ENCODE peak calls at places on chromosomes 12 and 14, in nine cellular contexts. One of them, this sample, is unnamed.

GRCh38 chr14:35989736-35990135 is 163.6 kb downstream of the BRMS1L start:
- DNase-seq in IMR-90: no peak
- DNase-seq in esophagus squamous epithelium: no peak
- DNase-seq in ovary: no peak
- DNase-seq in HCT116: no peak
- DNase-seq in GM12892: no peak
- DNase-seq in stomach: no peak
- DNase-seq in breast epithelium: no peak
- DNase-seq in A549: no peak
- DNase-seq in this sample: no peak

GRCh38 chr12:15532364-15532977 is 210.2 kb downstream of the PTPRO start:
- DNase-seq in esophagus squamous epithelium: no peak
- DNase-seq in A549: peak
- DNase-seq in ovary: no peak
- DNase-seq in breast epithelium: no peak
- DNase-seq in GM12892: no peak
- DNase-seq in IMR-90: peak
- DNase-seq in HCT116: peak
- DNase-seq in stomach: no peak
- DNase-seq in this sample: peak

GRCh38 chr14:83548061-83548839 is 1981.7 kb upstream of the FLRT2 start:
- DNase-seq in GM12892: no peak
- DNase-seq in esophagus squamous epithelium: no peak
- DNase-seq in A549: no peak
- DNase-seq in ovary: no peak
- DNase-seq in breast epithelium: no peak
- DNase-seq in stomach: no peak
- DNase-seq in HCT116: no peak
- DNase-seq in IMR-90: peak
- DNase-seq in this sample: no peak

GRCh38 chr12:27233814-27234213 is 10.3 kb upstream of the STK38L start:
- DNase-seq in IMR-90: no peak
- DNase-seq in esophagus squamous epithelium: no peak
- DNase-seq in HCT116: no peak
- DNase-seq in ovary: no peak
- DNase-seq in A549: no peak
- DNase-seq in breast epithelium: no peak
- DNase-seq in GM12892: no peak
- DNase-seq in stomach: no peak
- DNase-seq in this sample: no peak

GRCh38 chr12:129241852-129242251 is 388.6 kb downstream of the GLT1D1 start:
- DNase-seq in esophagus squamous epithelium: no peak
- DNase-seq in GM12892: no peak
- DNase-seq in IMR-90: no peak
- DNase-seq in breast epithelium: no peak
- DNase-seq in ovary: no peak
- DNase-seq in A549: no peak
- DNase-seq in stomach: no peak
- DNase-seq in HCT116: no peak
- DNase-seq in this sample: no peak

GRCh38 chr12:49644620-49644994 is 21.2 kb downstream of the PRPF40B start:
- DNase-seq in IMR-90: peak
- DNase-seq in GM12892: peak
- DNase-seq in ovary: peak
- DNase-seq in A549: peak
- DNase-seq in HCT116: peak
- DNase-seq in stomach: peak
- DNase-seq in esophagus squamous epithelium: no peak
- DNase-seq in breast epithelium: peak
- DNase-seq in this sample: peak

GRCh38 chr12:96416033-96416790 is 16.0 kb upstream of the CDK17 start:
- DNase-seq in stomach: no peak
- DNase-seq in HCT116: no peak
- DNase-seq in ovary: no peak
- DNase-seq in GM12892: no peak
- DNase-seq in IMR-90: peak
- DNase-seq in A549: no peak
- DNase-seq in esophagus squamous epithelium: no peak
- DNase-seq in breast epithelium: no peak
- DNase-seq in this sample: no peak

GRCh38 chr12:106601031-106601430 is 18.2 kb downstream of the RFX4 start:
- DNase-seq in ovary: no peak
- DNase-seq in A549: no peak
- DNase-seq in GM12892: no peak
- DNase-seq in stomach: no peak
- DNase-seq in esophagus squamous epithelium: no peak
- DNase-seq in breast epithelium: no peak
- DNase-seq in IMR-90: no peak
- DNase-seq in HCT116: no peak
- DNase-seq in this sample: no peak

GRCh38 chr12:130639759-130640158 is 76.3 kb downstream of the RIMBP2 start:
- DNase-seq in IMR-90: no peak
- DNase-seq in GM12892: no peak
- DNase-seq in A549: no peak
- DNase-seq in esophagus squamous epithelium: no peak
- DNase-seq in ovary: no peak
- DNase-seq in breast epithelium: peak
- DNase-seq in HCT116: no peak
- DNase-seq in stomach: no peak
- DNase-seq in this sample: no peak

GRCh38 chr14:105860615-105861580 is 334.5 kb downstream of the TMEM121 start:
- DNase-seq in A549: no peak
- DNase-seq in ovary: peak
- DNase-seq in breast epithelium: no peak
- DNase-seq in GM12892: no peak
- DNase-seq in stomach: peak
- DNase-seq in IMR-90: no peak
- DNase-seq in esophagus squamous epithelium: no peak
- DNase-seq in HCT116: no peak
- DNase-seq in this sample: no peak
- TF ChIP-seq POLR2A in A549: no peak
- TF ChIP-seq POLR2A in ovary: no peak
- TF ChIP-seq POLR2A in breast epithelium: no peak
- TF ChIP-seq POLR2A in GM12892: peak
- TF ChIP-seq POLR2A in stomach: no peak
- TF ChIP-seq POLR2A in IMR-90: no peak
- TF ChIP-seq POLR2A in esophagus squamous epithelium: no peak
- TF ChIP-seq POLR2A in HCT116: no peak
- TF ChIP-seq POLR2A in this sample: no peak

DNA sequence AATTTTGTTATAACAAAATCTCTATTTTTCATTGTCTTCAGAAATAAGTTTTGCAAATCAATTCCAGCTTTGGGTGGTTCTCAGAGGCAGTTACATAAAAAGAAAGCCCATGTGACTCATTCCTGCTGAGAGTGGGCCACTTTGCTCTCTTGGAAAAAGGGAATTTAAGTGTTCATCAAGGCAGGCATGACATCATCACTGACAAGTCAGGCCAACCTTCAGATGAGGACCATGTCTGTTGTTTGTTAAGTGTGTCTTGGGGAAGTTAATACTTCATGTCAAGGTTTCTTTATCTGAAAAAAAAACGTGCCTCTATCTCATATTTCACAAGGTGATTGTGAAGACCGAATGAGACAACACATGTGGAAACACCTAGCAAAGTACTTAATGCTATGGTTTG is 519.8 kb upstream of the TMPO start:
- DNase-seq in breast epithelium: no peak
- DNase-seq in HCT116: no peak
- DNase-seq in IMR-90: no peak
- DNase-seq in stomach: no peak
- DNase-seq in A549: no peak
- DNase-seq in GM12892: no peak
- DNase-seq in esophagus squamous epithelium: no peak
- DNase-seq in ovary: no peak
- DNase-seq in this sample: no peak
- TF ChIP-seq POLR2A in breast epithelium: no peak
- TF ChIP-seq POLR2A in HCT116: no peak
- TF ChIP-seq POLR2A in IMR-90: no peak
- TF ChIP-seq POLR2A in stomach: no peak
- TF ChIP-seq POLR2A in A549: no peak
- TF ChIP-seq POLR2A in GM12892: no peak
- TF ChIP-seq POLR2A in esophagus squamous epithelium: no peak
- TF ChIP-seq POLR2A in ovary: no peak
- TF ChIP-seq POLR2A in this sample: no peak

GRCh38 chr14:73739899-73740685 is 25.9 kb upstream of the PNMA1 start:
- DNase-seq in ovary: peak
- DNase-seq in HCT116: no peak
- DNase-seq in stomach: no peak
- DNase-seq in GM12892: no peak
- DNase-seq in esophagus squamous epithelium: no peak
- DNase-seq in breast epithelium: no peak
- DNase-seq in IMR-90: no peak
- DNase-seq in A549: no peak
- DNase-seq in this sample: no peak

GRCh38 chr14:73740921-73741326 is 26.7 kb upstream of the PNMA1 start:
- DNase-seq in A549: no peak
- DNase-seq in ovary: peak
- DNase-seq in HCT116: peak
- DNase-seq in GM12892: no peak
- DNase-seq in stomach: peak
- DNase-seq in IMR-90: no peak
- DNase-seq in breast epithelium: peak
- DNase-seq in esophagus squamous epithelium: no peak
- DNase-seq in this sample: no peak

GRCh38 chr14:73738518-73739173 is 24.5 kb upstream of the PNMA1 start:
- DNase-seq in esophagus squamous epithelium: no peak
- DNase-seq in stomach: no peak
- DNase-seq in HCT116: no peak
- DNase-seq in IMR-90: no peak
- DNase-seq in A549: no peak
- DNase-seq in ovary: peak
- DNase-seq in GM12892: no peak
- DNase-seq in breast epithelium: no peak
- DNase-seq in this sample: no peak

GRCh38 chr14:73739174-73739898 is 25.2 kb upstream of the PNMA1 start:
- DNase-seq in GM12892: no peak
- DNase-seq in HCT116: no peak
- DNase-seq in IMR-90: no peak
- DNase-seq in esophagus squamous epithelium: no peak
- DNase-seq in breast epithelium: no peak
- DNase-seq in stomach: no peak
- DNase-seq in A549: no peak
- DNase-seq in ovary: no peak
- DNase-seq in this sample: no peak

DNA sequence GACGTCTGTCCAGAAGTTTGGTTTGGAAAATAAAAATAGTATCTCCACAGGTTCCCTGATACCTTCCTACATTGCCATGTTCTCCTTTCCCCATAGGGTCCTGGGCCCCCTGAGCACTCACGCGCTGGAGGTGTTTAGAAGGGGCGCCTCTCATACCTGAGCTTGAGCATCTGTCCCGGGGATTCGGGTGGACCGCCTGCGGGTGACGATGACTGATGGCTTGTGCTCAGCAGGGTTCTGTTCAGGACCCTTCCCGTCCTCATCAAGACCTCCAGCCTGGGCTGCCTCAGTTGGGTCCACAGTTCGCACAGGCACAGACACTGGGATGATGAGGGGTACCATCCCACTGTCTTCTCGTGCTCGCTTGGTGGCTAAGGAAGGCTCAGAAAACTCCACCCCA is 22.7 kb upstream of the PNMA1 start:
- DNase-seq in breast epithelium: no peak
- DNase-seq in GM12892: no peak
- DNase-seq in A549: no peak
- DNase-seq in IMR-90: no peak
- DNase-seq in stomach: no peak
- DNase-seq in HCT116: no peak
- DNase-seq in ovary: peak
- DNase-seq in esophagus squamous epithelium: no peak
- DNase-seq in this sample: no peak
- TF ChIP-seq POLR2A in breast epithelium: no peak
- TF ChIP-seq POLR2A in GM12892: no peak
- TF ChIP-seq POLR2A in A549: no peak
- TF ChIP-seq POLR2A in IMR-90: no peak
- TF ChIP-seq POLR2A in stomach: no peak
- TF ChIP-seq POLR2A in HCT116: no peak
- TF ChIP-seq POLR2A in ovary: no peak
- TF ChIP-seq POLR2A in esophagus squamous epithelium: no peak
- TF ChIP-seq POLR2A in this sample: no peak

GRCh38 chr12:1594295-1595025 is at the start of gene FBXL14:
- DNase-seq in esophagus squamous epithelium: peak
- DNase-seq in stomach: peak
- DNase-seq in A549: peak
- DNase-seq in HCT116: peak
- DNase-seq in ovary: peak
- DNase-seq in breast epithelium: peak
- DNase-seq in GM12892: peak
- DNase-seq in IMR-90: peak
- DNase-seq in this sample: peak

GRCh38 chr12:1594045-1594294 is 411 bp downstream of the FBXL14 start:
- DNase-seq in HCT116: no peak
- DNase-seq in esophagus squamous epithelium: no peak
- DNase-seq in GM12892: peak
- DNase-seq in A549: peak
- DNase-seq in IMR-90: no peak
- DNase-seq in breast epithelium: no peak
- DNase-seq in stomach: peak
- DNase-seq in ovary: no peak
- DNase-seq in this sample: no peak

GRCh38 chr12:1592444-1593231 is 1.7 kb downstream of the FBXL14 start:
- DNase-seq in stomach: no peak
- DNase-seq in HCT116: no peak
- DNase-seq in ovary: no peak
- DNase-seq in esophagus squamous epithelium: no peak
- DNase-seq in IMR-90: peak
- DNase-seq in GM12892: peak
- DNase-seq in breast epithelium: no peak
- DNase-seq in A549: no peak
- DNase-seq in this sample: no peak

GRCh38 chr12:1595026-1595561 is 713 bp upstream of the FBXL14 start:
- DNase-seq in GM12892: no peak
- DNase-seq in esophagus squamous epithelium: no peak
- DNase-seq in stomach: no peak
- DNase-seq in A549: no peak
- DNase-seq in IMR-90: no peak
- DNase-seq in ovary: no peak
- DNase-seq in breast epithelium: no peak
- DNase-seq in HCT116: no peak
- DNase-seq in this sample: no peak

DNA sequence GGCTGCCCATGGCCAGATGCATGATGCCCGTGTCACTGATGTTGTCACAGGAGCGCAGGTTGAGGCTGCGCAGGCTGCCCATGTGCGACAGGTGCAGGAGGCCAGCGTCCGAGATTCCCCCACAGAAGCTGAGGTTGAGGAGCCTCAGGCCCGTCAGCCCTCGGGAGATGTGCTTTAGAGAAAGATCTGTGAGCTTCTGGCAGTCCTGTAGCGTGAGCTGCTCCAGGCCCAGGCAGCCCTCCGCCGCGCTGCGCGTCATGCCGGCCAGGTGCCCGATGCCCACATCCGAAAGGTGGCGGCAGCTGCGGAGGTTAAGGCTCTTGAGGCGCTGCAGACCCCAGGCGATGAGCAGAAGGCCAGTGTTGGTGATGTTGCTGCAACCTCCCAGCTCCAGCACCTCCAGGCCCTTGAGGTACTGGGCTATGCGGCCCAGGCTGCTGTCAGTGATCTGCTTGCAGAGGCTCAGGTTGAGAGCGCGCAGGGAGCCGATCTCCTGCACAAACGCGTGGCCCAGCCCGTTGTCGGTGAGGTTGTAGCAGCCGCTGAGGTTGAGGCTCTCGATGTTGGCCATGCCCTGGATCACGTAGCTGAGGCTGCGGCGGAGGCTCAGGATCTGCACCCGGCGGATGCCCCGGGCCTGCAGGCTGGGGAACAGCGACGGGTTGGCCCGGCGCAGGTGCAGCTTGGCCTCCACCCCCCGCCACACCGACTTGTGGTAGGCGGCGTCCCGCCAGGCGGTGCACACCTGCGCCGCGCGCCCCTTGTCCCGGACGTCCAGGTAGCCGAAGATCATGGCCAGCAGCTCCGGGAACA is 943 bp downstream of the FBXL14 start:
- DNase-seq in IMR-90: no peak
- DNase-seq in ovary: peak
- DNase-seq in breast epithelium: no peak
- DNase-seq in stomach: peak
- DNase-seq in GM12892: no peak
- DNase-seq in A549: no peak
- DNase-seq in HCT116: no peak
- DNase-seq in esophagus squamous epithelium: no peak
- DNase-seq in this sample: no peak
- TF ChIP-seq POLR2A in IMR-90: no peak
- TF ChIP-seq POLR2A in ovary: no peak
- TF ChIP-seq POLR2A in breast epithelium: no peak
- TF ChIP-seq POLR2A in stomach: no peak
- TF ChIP-seq POLR2A in GM12892: no peak
- TF ChIP-seq POLR2A in A549: peak
- TF ChIP-seq POLR2A in HCT116: no peak
- TF ChIP-seq POLR2A in esophagus squamous epithelium: no peak
- TF ChIP-seq POLR2A in this sample: no peak

This sample was measured in H54.